ENCODE peak calls at places on chromosome X, in eight cellular contexts. T is heart right ventricle; M is fibroblast of lung; B is tibial nerve; R is CD4-positive, alpha-beta memory T cell; U is neuronal stem cell; Z is CD8-positive, alpha-beta T cell; A is cardiac muscle cell. E is an unnamed sample.

GRCh38 chrX:31894152-31894551 is 822.3 kb upstream of the FTHL17 start:
- DNase-seq in Z (no peak), T (no peak), U (no peak), M (no peak), R (no peak), A (no peak), B (no peak), E (no peak)

GRCh38 chrX:13212191-13212651 is 107.6 kb downstream of the ATXN3L start:
- DNase-seq in A (no peak), B (no peak), M (no peak), R (no peak), Z (no peak), U (no peak), T (no peak), E (no peak)

GRCh38 chrX:136318895-136319597 is 18.3 kb downstream of the ADGRG4 start:
- DNase-seq in B (no peak), R (no peak), A (no peak), T (no peak), Z (no peak), M (no peak), U (no peak), E (no peak)

GRCh38 chrX:36431819-36432218 is 512.3 kb downstream of the CFAP47 start:
- DNase-seq in Z (no peak), T (no peak), U (no peak), A (no peak), M (peak; percentile 58), B (no peak), R (no peak), E (peak; percentile 51)

GRCh38 chrX:150316564-150316963 is 46.6 kb upstream of the MAMLD1 start:
- DNase-seq in R (no peak), A (no peak), B (no peak), T (peak; percentile 24), U (no peak), Z (peak; percentile 31), M (no peak), E (no peak)

GRCh38 chrX:68995780-68996551 is 167.1 kb downstream of the EFNB1 start:
- DNase-seq in M (peak; percentile 90), A (peak; percentile 42), U (no peak), Z (no peak), B (peak; percentile 14), T (peak; percentile 66), R (no peak), E (peak; percentile 23)

GRCh38 chrX:135973548-135974278 is at the start of gene MMGT1:
- DNase-seq in U (peak; percentile 73), T (peak; percentile 80), R (peak; percentile 85), A (peak; percentile 81), B (peak; percentile 73), M (peak; percentile 78), Z (peak; percentile 84), E (peak; percentile 81)

GRCh38 chrX:49754238-49754857 is 58.6 kb upstream of the PAGE1 start:
- DNase-seq in A (peak; percentile 56), M (peak; percentile 8), U (peak; percentile 17), R (peak; percentile 50), B (peak; percentile 4), Z (peak; percentile 55), T (peak; percentile 11), E (peak; percentile 15)

GRCh38 chrX:136121788-136122187 is 25.5 kb upstream of the FHL1 start:
- DNase-seq in U (no peak), R (no peak), T (no peak), A (no peak), M (peak; percentile 64), Z (no peak), B (no peak), E (no peak)

GRCh38 chrX:70132244-70132643 is 1.0 kb upstream of the IGBP1 start:
- DNase-seq in M (no peak), R (no peak), Z (no peak), A (no peak), U (no peak), B (no peak), T (no peak), E (no peak)

GRCh38 chrX:98067611-98068010 is 1183.9 kb downstream of the RPA4 start:
- DNase-seq in A (no peak), R (no peak), Z (no peak), T (no peak), B (no peak), U (no peak), M (peak; percentile 40), E (no peak)

GRCh38 chrX:101415180-101416130 is 7.4 kb downstream of the HNRNPH2 start:
- DNase-seq in A (peak; percentile 60), T (no peak), Z (no peak), B (peak; percentile 39), R (peak; percentile 65), M (peak; percentile 68), U (peak; percentile 46), E (peak; percentile 44)

GRCh38 chrX:118254611-118255010 is 91.3 kb upstream of the WDR44 start:
- DNase-seq in Z (no peak), U (peak; percentile 50), T (no peak), M (peak; percentile 22), B (peak; percentile 84), R (peak; percentile 12), A (peak; percentile 66), E (peak; percentile 63)

GRCh38 chrX:74490249-74490648 is 69.0 kb downstream of the SLC16A2 start:
- DNase-seq in R (no peak), B (no peak), A (no peak), U (no peak), T (no peak), Z (no peak), M (no peak), E (no peak)

GRCh38 chrX:48910926-48911406 is 480 bp downstream of the SLC35A2 start:
- DNase-seq in B (no peak), T (no peak), R (no peak), Z (no peak), A (peak; percentile 14), M (peak; percentile 50), U (no peak), E (peak; percentile 36)

GRCh38 chrX:124229374-124229773 is 103.1 kb upstream of the TEX13D start:
- DNase-seq in T (no peak), Z (no peak), B (no peak), M (no peak), A (no peak), U (no peak), R (no peak), E (no peak)

GRCh38 chrX:7132335-7133035 is 15.0 kb upstream of the STS start:
- DNase-seq in M (peak; percentile 79), B (peak; percentile 20), A (peak; percentile 64), Z (no peak), R (peak; percentile 30), T (no peak), U (no peak), E (peak; percentile 86)

GRCh38 chrX:38165023-38165422 is 55.6 kb downstream of the SRPX start:
- DNase-seq in M (no peak), B (no peak), T (no peak), R (no peak), A (no peak), Z (no peak), U (no peak), E (no peak)

GRCh38 chrX:152896450-152896849 is 1.4 kb upstream of the ZNF185 start:
- DNase-seq in A (no peak), M (peak; percentile 23), B (no peak), T (no peak), Z (no peak), U (no peak), R (no peak), E (peak; percentile 16)

GRCh38 chrX:41526925-41527324 is 79.8 kb downstream of the NYX start:
- DNase-seq in B (no peak), A (no peak), Z (no peak), R (no peak), M (peak; percentile 45), U (no peak), T (no peak), E (peak; percentile 31)
- H3K36me3 ChIP-seq in B (no peaks in the 10 kb centered on the region), A (peaks cover 7% of the 10 kb centered on the region), Z (peaks cover 15% of the 10 kb centered on the region), R (peaks cover 28% of the 10 kb centered on the region), M (no peaks in the 10 kb centered on the region), U (peaks cover 40% of the 10 kb centered on the region), T (no peaks in the 10 kb centered on the region), E (no peaks in the 10 kb centered on the region)

GRCh38 chrX:42102586-42103282 is 179.4 kb upstream of the CASK start:
- DNase-seq in T (no peak), B (no peak), R (no peak), Z (no peak), U (no peak), M (peak; percentile 47), A (no peak), E (no peak)
- H3K4me3 ChIP-seq in T (no peak overlapping the region), B (no peak overlapping the region), R (no peak overlapping the region), Z (no peak overlapping the region), U (no peak overlapping the region), M (no peak overlapping the region), A (no peak overlapping the region), E (no peak overlapping the region)

GRCh38 chrX:2732649-2733048 is 19.2 kb upstream of the XG start:
- DNase-seq in Z (no peak), T (no peak), U (no peak), B (no peak), R (no peak), M (no peak), A (no peak), E (no peak)

GRCh38 chrX:2735270-2735669 is 16.6 kb upstream of the XG start:
- DNase-seq in R (no peak), U (no peak), A (no peak), M (no peak), T (no peak), B (no peak), Z (no peak), E (no peak)

DNA sequence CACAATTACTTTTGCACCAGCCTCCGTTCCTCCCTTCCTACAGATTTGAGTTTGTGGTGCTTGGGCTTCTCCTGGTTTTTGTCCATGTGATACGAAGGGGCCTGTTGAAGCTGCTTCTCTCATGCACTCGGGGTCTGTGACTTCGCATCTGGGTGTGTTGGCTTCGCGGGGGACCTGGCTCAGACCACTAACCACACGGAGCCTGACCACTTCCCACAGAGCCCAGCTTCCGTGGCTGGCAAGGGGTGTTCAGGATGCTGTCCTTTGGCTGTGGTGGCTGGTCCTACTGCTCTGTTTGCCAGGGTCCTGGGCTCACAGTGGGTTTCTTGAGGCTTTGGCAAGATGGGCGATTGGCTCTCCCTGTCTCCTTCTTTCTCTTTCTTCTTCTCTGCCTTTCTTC is 19.8 kb upstream of the XG start:
- DNase-seq in U (no peak), Z (no peak), R (no peak), M (no peak), T (no peak), A (no peak), B (no peak), E (no peak)
- H3K36me3 ChIP-seq in U (peaks cover 66% of the 10 kb centered on the region), Z (peaks cover 17% of the 10 kb centered on the region), R (peaks cover 47% of the 10 kb centered on the region), M (peaks cover 14% of the 10 kb centered on the region), T (peaks cover 34% of the 10 kb centered on the region), A (peaks cover 27% of the 10 kb centered on the region), B (no peaks in the 10 kb centered on the region), E (peaks cover 42% of the 10 kb centered on the region)

GRCh38 chrX:134624046-134624430 is 34.2 kb downstream of the PLAC1 start:
- DNase-seq in M (peak; percentile 71), U (no peak), R (no peak), A (no peak), Z (no peak), T (no peak), B (no peak), E (no peak)

GRCh38 chrX:134625315-134625718 is 33.0 kb downstream of the PLAC1 start:
- DNase-seq in R (no peak), Z (no peak), A (no peak), B (peak; percentile 10), U (no peak), T (peak; percentile 14), M (peak; percentile 69), E (no peak)

GRCh38 chrX:134623293-134624045 is 34.8 kb downstream of the PLAC1 start:
- DNase-seq in Z (no peak), U (no peak), T (no peak), B (no peak), M (peak; percentile 50), A (no peak), R (no peak), E (no peak)

GRCh38 chrX:134622056-134622812 is 36.0 kb downstream of the PLAC1 start:
- DNase-seq in T (no peak), A (no peak), U (no peak), M (peak; percentile 93), Z (no peak), R (no peak), B (no peak), E (peak; percentile 76)

GRCh38 chrX:134622813-134623185 is 35.5 kb downstream of the PLAC1 start:
- DNase-seq in A (no peak), B (no peak), T (no peak), U (no peak), M (peak; percentile 67), Z (no peak), R (no peak), E (no peak)
- H3K4me3 ChIP-seq in A (no peak overlapping the region), B (no peak overlapping the region), T (no peak overlapping the region), U (no peak overlapping the region), M (no peak overlapping the region), Z (no peak overlapping the region), R (no peak overlapping the region), E (no peak overlapping the region)

E was measured in brain microvascular endothelial cell.